ENCODE peak calls at places on chromosomes 2 and 18, in five cellular contexts. L is AG10803, K is IMR-90, I is GM10248, S is heart right ventricle. A is an unnamed sample.

GRCh38 chr2:20198001-20198400 is 26.9 kb downstream of the SDC1 start:
- DNase-seq in K (no peak), L (no peak), S (no peak), I (no peak), A (no peak)

GRCh38 chr2:109446531-109447131 is 167.1 kb downstream of the SEPTIN10 start:
- DNase-seq in I (no peak), S (no peak), K (no peak), L (no peak), A (no peak)

GRCh38 chr2:210616074-210616473 is 59.7 kb downstream of the CPS1 start:
- DNase-seq in K (peak), L (peak), I (no peak), S (no peak), A (no peak)

GRCh38 chr2:58677763-58678162 is 436.6 kb upstream of the FANCL start:
- DNase-seq in K (no peak), I (no peak), L (no peak), S (no peak), A (no peak)

GRCh38 chr2:240796543-240797499 is 23.2 kb downstream of the KIF1A start:
- DNase-seq in K (no peak), S (no peak), L (no peak), I (no peak), A (no peak)

GRCh38 chr2:4635289-4635688 is 931.9 kb downstream of the DCDC2C start:
- DNase-seq in S (no peak), L (no peak), K (no peak), I (no peak), A (no peak)

GRCh38 chr2:86358982-86359381 is 21.6 kb upstream of the REEP1 start:
- DNase-seq in K (no peak), S (no peak), L (no peak), I (peak), A (no peak)

GRCh38 chr2:234422242-234422641 is 74.6 kb downstream of the ARL4C start:
- DNase-seq in S (no peak), K (peak), L (peak), I (no peak), A (no peak)

GRCh38 chr2:177808984-177809809 is 263.4 kb downstream of the PDE11A start:
- DNase-seq in I (no peak), S (no peak), K (no peak), L (peak), A (no peak)

GRCh38 chr18:8045890-8046289 is 478.8 kb downstream of the PTPRM start:
- DNase-seq in S (no peak), I (no peak), K (no peak), L (no peak), A (no peak)

GRCh38 chr18:71398530-71398929 is 1109.7 kb downstream of the SOCS6 start:
- DNase-seq in L (no peak), S (no peak), I (no peak), K (no peak), A (no peak)

GRCh38 chr2:88919087-88919738 is 227.7 kb downstream of the RPIA start:
- DNase-seq in I (no peak), K (peak), S (no peak), L (peak), A (no peak)

GRCh38 chr18:76448262-76449109 is 46.6 kb downstream of the ZNF516 start:
- DNase-seq in K (no peak), S (no peak), L (no peak), I (no peak), A (no peak)

GRCh38 chr2:24704682-24705081 is 88.5 kb downstream of the PTRHD1 start:
- DNase-seq in S (no peak), I (no peak), L (peak), K (peak), A (no peak)

GRCh38 chr2:171320208-171320621 is 113.6 kb downstream of the METTL8 start:
- DNase-seq in L (no peak), I (no peak), K (no peak), S (no peak), A (no peak)

GRCh38 chr18:5912491-5912890 is 17.2 kb upstream of the TMEM200C start:
- DNase-seq in I (no peak), L (no peak), S (no peak), K (peak), A (no peak)

GRCh38 chr2:30425326-30425725 is 21.7 kb upstream of the LCLAT1 start:
- DNase-seq in L (peak), I (no peak), K (no peak), S (no peak), A (no peak)

GRCh38 chr2:19059076-19059475 is 299.3 kb downstream of the OSR1 start:
- DNase-seq in S (no peak), L (no peak), K (no peak), I (no peak), A (no peak)

GRCh38 chr2:20514596-20515269 is 67.9 kb downstream of the RHOB start:
- DNase-seq in I (no peak), S (no peak), L (peak), K (peak), A (no peak)

GRCh38 chr2:3461781-3462492 is 57.4 kb downstream of the ADI1 start:
- DNase-seq in S (no peak), L (peak), I (peak), K (peak), A (no peak)

GRCh38 chr2:242085941-242086621 is 216.6 kb downstream of the RTP5 start:
- DNase-seq in I (no peak), S (peak), L (peak), K (peak), A (no peak)

GRCh38 chr2:230717595-230717994 is 5.0 kb downstream of the CAB39 start:
- DNase-seq in S (no peak), I (no peak), K (no peak), L (no peak), A (no peak)

GRCh38 chr2:105749583-105750399 is 5.1 kb downstream of the NCK2 start:
- DNase-seq in I (no peak), L (no peak), K (peak), S (no peak), A (no peak)

GRCh38 chr2:61705625-61706024 is 148.2 kb downstream of the FAM161A start:
- DNase-seq in S (no peak), I (no peak), L (no peak), K (no peak), A (no peak)

GRCh38 chr2:61763605-61764034 is 90.2 kb downstream of the FAM161A start:
- DNase-seq in S (peak), I (no peak), L (peak), K (peak), A (no peak)

GRCh38 chr2:125455110-125455509 is 1200.8 kb upstream of the GYPC start:
- DNase-seq in I (no peak), S (no peak), K (peak), L (no peak), A (no peak)

GRCh38 chr2:234940527-234940926 is 11.3 kb upstream of the SH3BP4 start:
- DNase-seq in S (no peak), L (no peak), I (no peak), K (no peak), A (no peak)

GRCh38 chr2:113962692-113963480 is 73.0 kb downstream of the ACTR3 start:
- DNase-seq in K (peak), L (peak), S (no peak), I (no peak), A (no peak)

GRCh38 chr2:113964436-113964835 is 74.5 kb downstream of the ACTR3 start:
- DNase-seq in S (no peak), K (peak), I (no peak), L (peak), A (no peak)

GRCh38 chr2:113965228-113965627 is 75.3 kb downstream of the ACTR3 start:
- DNase-seq in S (no peak), K (no peak), I (no peak), L (no peak), A (no peak)

GRCh38 chr2:113965644-113966043 is 75.8 kb downstream of the ACTR3 start:
- DNase-seq in K (peak), S (no peak), I (no peak), L (peak), A (no peak)

DNA sequence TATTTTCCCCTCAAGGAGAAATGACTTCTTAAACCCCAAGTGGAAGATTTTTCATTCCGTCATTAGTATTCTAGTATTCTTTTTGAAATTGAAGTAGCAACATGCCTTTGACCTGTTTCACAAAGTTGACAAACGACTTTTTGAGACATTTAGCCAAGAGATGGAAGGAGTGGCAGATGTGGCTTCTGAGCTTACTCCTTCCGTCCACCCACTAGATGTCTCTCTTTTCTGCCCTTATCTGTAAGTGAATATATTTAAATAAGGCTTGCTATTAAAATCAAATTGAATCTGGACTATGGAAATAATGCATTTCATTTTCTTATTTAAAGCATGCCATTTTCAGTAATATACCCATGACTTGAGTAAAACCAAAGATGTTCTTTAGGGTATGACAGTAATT is 74.1 kb downstream of the ACTR3 start:
- DNase-seq in I (no peak), K (no peak), S (no peak), L (peak), A (no peak)
- TF ChIP-seq CTCF in I (no peak), K (peak), S (no peak), L (peak), A (no peak)

GRCh38 chr2:169827272-169828140 is at the start of gene UBR3:
- DNase-seq in K (peak), I (peak), L (peak), S (peak), A (peak)
- TF ChIP-seq CTCF in K (peak), I (no peak), L (peak), S (no peak), A (no peak)

GRCh38 chr2:98923244-98923940 is 12.6 kb downstream of the CRACDL start:
- DNase-seq in L (no peak), K (no peak), S (no peak), I (no peak), A (no peak)
- TF ChIP-seq CTCF in L (peak), K (peak), S (no peak), I (no peak), A (no peak)

GRCh38 chr2:135744761-135745314 is 3.2 kb downstream of the UBXN4 start:
- DNase-seq in S (no peak), L (peak), I (peak), K (peak), A (no peak)
- TF ChIP-seq CTCF in S (no peak), L (no peak), I (no peak), K (no peak), A (no peak)